ENCODE peak calls at places on chromosomes 7 and 10, in seven cellular contexts. K, Y, N, O, C, R and M are unnamed samples. For H3K4me1, the result is how much of the 10 kb centered on the place peaks cover.

GRCh38 chr10:98158576-98158975 is 24.1 kb downstream of the R3HCC1L start:
- DNase-seq in N (no peak), C (no peak), O (no peak), R (no peak), K (no peak), Y (no peak), M (no peak)

GRCh38 chr10:72731916-72732419 is 40.0 kb downstream of the MCU start:
- DNase-seq in N (no peak), Y (no peak), O (no peak), R (no peak), K (no peak), C (no peak), M (no peak)

GRCh38 chr10:1048349-1048731 is 579 bp downstream of the IDI1 start:
- DNase-seq in R (no peak), Y (no peak), K (peak), O (peak), C (no peak), N (peak), M (peak)

GRCh38 chr10:47024399-47025252 is 113.4 kb downstream of the PTPN20 start:
- DNase-seq in R (peak), K (peak), C (peak), N (peak), Y (peak), O (peak), M (peak)

GRCh38 chr10:525565-526315 is 163.7 kb downstream of the DIP2C start:
- DNase-seq in N (no peak), K (no peak), C (no peak), R (no peak), O (peak), Y (no peak), M (no peak)

GRCh38 chr7:41316410-41316809 is 386.5 kb downstream of the INHBA start:
- DNase-seq in O (no peak), K (peak), N (no peak), C (no peak), R (no peak), Y (no peak), M (no peak)

GRCh38 chr10:77863446-77863845 is 63.1 kb downstream of the DLG5 start:
- DNase-seq in C (no peak), N (no peak), K (no peak), R (no peak), O (no peak), Y (no peak), M (no peak)

GRCh38 chr10:116742367-116743265 is at the start of gene HSPA12A:
- DNase-seq in O (peak), K (peak), R (peak), C (peak), N (peak), Y (peak), M (peak)

GRCh38 chr7:2802504-2803341 is 41.4 kb downstream of the GNA12 start:
- DNase-seq in K (no peak), R (no peak), O (peak), C (no peak), N (no peak), Y (peak), M (no peak)

GRCh38 chr10:649798-650690 is 39.4 kb downstream of the DIP2C start:
- DNase-seq in C (no peak), N (no peak), R (peak), O (peak), Y (peak), K (peak), M (peak)

GRCh38 chr7:5780801-5781496 is 514 bp downstream of the RNF216 start:
- DNase-seq in Y (no peak), K (peak), R (peak), C (no peak), N (peak), O (peak), M (peak)

GRCh38 chr7:80060218-80060806 is 74.3 kb upstream of the GNAI1 start:
- DNase-seq in Y (peak), N (peak), O (no peak), K (no peak), R (no peak), C (no peak), M (no peak)

GRCh38 chr7:55548295-55548731 is 24.0 kb downstream of the VOPP1 start:
- DNase-seq in Y (no peak), O (no peak), N (no peak), C (no peak), R (no peak), K (no peak), M (no peak)
- H3K4me1 ChIP-seq in Y (half or more), O (under half), N (under half), C (under half), R (half or more), K (half or more), M (under half)

GRCh38 chr10:73995035-73995358 is 2.9 kb upstream of the VCL start:
- DNase-seq in C (no peak), R (no peak), Y (no peak), N (no peak), K (no peak), O (no peak), M (no peak)

GRCh38 chr10:73991846-73992245 is 6.1 kb upstream of the VCL start:
- DNase-seq in R (peak), O (no peak), Y (no peak), K (peak), C (no peak), N (no peak), M (no peak)

GRCh38 chr10:73991203-73991602 is 6.7 kb upstream of the VCL start:
- DNase-seq in N (no peak), R (no peak), Y (no peak), C (no peak), K (no peak), O (no peak), M (no peak)

GRCh38 chr10:73989594-73990142 is 8.2 kb upstream of the VCL start:
- DNase-seq in N (no peak), K (no peak), O (no peak), C (no peak), R (no peak), Y (no peak), M (no peak)

GRCh38 chr10:73992899-73993788 is 4.8 kb upstream of the VCL start:
- DNase-seq in Y (no peak), K (no peak), N (no peak), C (no peak), O (no peak), R (no peak), M (no peak)
- TF ChIP-seq EP300 in Y (no peak), K (no peak), N (no peak), C (no peak), O (no peak), R (no peak), M (no peak)

GRCh38 chr7:116952640-116953371 is 495 bp upstream of the ST7 start:
- DNase-seq in N (peak), C (peak), Y (peak), K (peak), O (peak), R (peak), M (no peak)
- H3K4me1 ChIP-seq in N (under half), C (under half), Y (under half), K (under half), O (under half), R (under half), M (under half)

GRCh38 chr7:107972986-107973385 is 30.0 kb downstream of the LAMB1 start:
- DNase-seq in O (peak), C (no peak), N (no peak), K (no peak), R (no peak), Y (no peak), M (no peak)

GRCh38 chr7:107978815-107979408 is 24.0 kb downstream of the LAMB1 start:
- DNase-seq in Y (no peak), O (no peak), C (no peak), N (no peak), R (no peak), K (no peak), M (no peak)

GRCh38 chr7:107973861-107974260 is 29.1 kb downstream of the LAMB1 start:
- DNase-seq in Y (no peak), O (no peak), C (no peak), R (no peak), K (no peak), N (no peak), M (no peak)

GRCh38 chr7:107976620-107977019 is 26.3 kb downstream of the LAMB1 start:
- DNase-seq in K (no peak), N (no peak), Y (no peak), R (no peak), O (no peak), C (no peak), M (no peak)

GRCh38 chr7:107975394-107976013 is 27.5 kb downstream of the LAMB1 start:
- DNase-seq in R (no peak), C (no peak), O (peak), N (no peak), K (no peak), Y (no peak), M (no peak)
- TF ChIP-seq EP300 in R (no peak), C (no peak), O (no peak), N (no peak), K (no peak), Y (no peak), M (no peak)

GRCh38 chr10:16999665-17000451 is 129.8 kb downstream of the CUBN start:
- DNase-seq in K (no peak), O (no peak), C (peak), R (no peak), N (no peak), Y (no peak), M (peak)

GRCh38 chr10:17003151-17003550 is 126.5 kb downstream of the CUBN start:
- DNase-seq in N (peak), R (no peak), O (no peak), Y (no peak), K (no peak), C (no peak), M (no peak)

GRCh38 chr10:17003666-17004065 is 125.9 kb downstream of the CUBN start:
- DNase-seq in C (no peak), R (no peak), Y (no peak), K (no peak), O (no peak), N (no peak), M (no peak)

GRCh38 chr10:17001961-17002749 is 127.5 kb downstream of the CUBN start:
- DNase-seq in N (no peak), Y (no peak), O (no peak), C (no peak), K (peak), R (no peak), M (peak)

GRCh38 chr10:17001297-17001744 is 128.3 kb downstream of the CUBN start:
- DNase-seq in R (no peak), K (no peak), O (no peak), Y (no peak), N (no peak), C (no peak), M (no peak)
- H3K4me1 ChIP-seq in R (under half), K (under half), O (under half), Y (under half), N (under half), C (half or more), M (under half)